ENCODE peak calls at places on chromosome 9, in eight cellular contexts. One of them, this sample, is unnamed.

GRCh38 chr9:128768581-128768980 is 3.1 kb downstream of the ZER1 start:
- DNase-seq in NCI-H2107: no peak
- DNase-seq in uterus: no peak
- DNase-seq in posterior cingulate gyrus: no peak
- DNase-seq in posterior vena cava: no peak
- DNase-seq in NCI-H2029: no peak
- DNase-seq in coronary artery: no peak
- DNase-seq in stimulated activated CD8-positive, alpha-beta memory T cell treated with anti-CD3 and anti-CD28 coated beads, Interleukin-4, amount 100 ng/mL, for 1 hour: no peak
- DNase-seq in this sample: no peak

GRCh38 chr9:19102181-19102630 is 498 bp downstream of the HAUS6 start:
- DNase-seq in NCI-H2107: no peak
- DNase-seq in uterus: peak; percentile 40
- DNase-seq in posterior cingulate gyrus: no peak
- DNase-seq in posterior vena cava: peak; percentile 84
- DNase-seq in NCI-H2029: no peak
- DNase-seq in coronary artery: no peak
- DNase-seq in stimulated activated CD8-positive, alpha-beta memory T cell treated with anti-CD3 and anti-CD28 coated beads, Interleukin-4, amount 100 ng/mL, for 1 hour: no peak
- DNase-seq in this sample: peak; percentile 17

GRCh38 chr9:7118653-7119052 is 360.9 kb downstream of the KDM4C start:
- DNase-seq in NCI-H2107: no peak
- DNase-seq in uterus: no peak
- DNase-seq in posterior cingulate gyrus: no peak
- DNase-seq in posterior vena cava: no peak
- DNase-seq in NCI-H2029: no peak
- DNase-seq in coronary artery: no peak
- DNase-seq in stimulated activated CD8-positive, alpha-beta memory T cell treated with anti-CD3 and anti-CD28 coated beads, Interleukin-4, amount 100 ng/mL, for 1 hour: no peak
- DNase-seq in this sample: peak; percentile 13

GRCh38 chr9:121172726-121173487 is 28.8 kb downstream of the RAB14 start:
- DNase-seq in NCI-H2107: no peak
- DNase-seq in uterus: no peak
- DNase-seq in posterior cingulate gyrus: no peak
- DNase-seq in posterior vena cava: no peak
- DNase-seq in NCI-H2029: no peak
- DNase-seq in coronary artery: no peak
- DNase-seq in stimulated activated CD8-positive, alpha-beta memory T cell treated with anti-CD3 and anti-CD28 coated beads, Interleukin-4, amount 100 ng/mL, for 1 hour: no peak
- DNase-seq in this sample: no peak

GRCh38 chr9:132756214-132756799 is 86.0 kb downstream of the GTF3C4 start:
- DNase-seq in NCI-H2107: no peak
- DNase-seq in uterus: no peak
- DNase-seq in posterior cingulate gyrus: no peak
- DNase-seq in posterior vena cava: peak; percentile 51
- DNase-seq in NCI-H2029: no peak
- DNase-seq in coronary artery: no peak
- DNase-seq in stimulated activated CD8-positive, alpha-beta memory T cell treated with anti-CD3 and anti-CD28 coated beads, Interleukin-4, amount 100 ng/mL, for 1 hour: no peak
- DNase-seq in this sample: no peak

GRCh38 chr9:97766092-97766491 is 69.0 kb upstream of the XPA start:
- DNase-seq in NCI-H2107: no peak
- DNase-seq in uterus: no peak
- DNase-seq in posterior cingulate gyrus: no peak
- DNase-seq in posterior vena cava: no peak
- DNase-seq in NCI-H2029: no peak
- DNase-seq in coronary artery: no peak
- DNase-seq in stimulated activated CD8-positive, alpha-beta memory T cell treated with anti-CD3 and anti-CD28 coated beads, Interleukin-4, amount 100 ng/mL, for 1 hour: no peak
- DNase-seq in this sample: no peak

GRCh38 chr9:88922091-88922490 is 69.2 kb upstream of the S1PR3 start:
- DNase-seq in NCI-H2107: no peak
- DNase-seq in uterus: no peak
- DNase-seq in posterior cingulate gyrus: no peak
- DNase-seq in posterior vena cava: no peak
- DNase-seq in NCI-H2029: no peak
- DNase-seq in coronary artery: no peak
- DNase-seq in stimulated activated CD8-positive, alpha-beta memory T cell treated with anti-CD3 and anti-CD28 coated beads, Interleukin-4, amount 100 ng/mL, for 1 hour: no peak
- DNase-seq in this sample: no peak

GRCh38 chr9:134186471-134187109 is 22.2 kb upstream of the RNU6ATAC start:
- DNase-seq in NCI-H2107: no peak
- DNase-seq in uterus: no peak
- DNase-seq in posterior cingulate gyrus: no peak
- DNase-seq in posterior vena cava: peak; percentile 72
- DNase-seq in NCI-H2029: no peak
- DNase-seq in coronary artery: peak; percentile 65
- DNase-seq in stimulated activated CD8-positive, alpha-beta memory T cell treated with anti-CD3 and anti-CD28 coated beads, Interleukin-4, amount 100 ng/mL, for 1 hour: no peak
- DNase-seq in this sample: no peak

GRCh38 chr9:83754383-83754977 is 46.7 kb upstream of the UBQLN1 start:
- DNase-seq in NCI-H2107: no peak
- DNase-seq in uterus: no peak
- DNase-seq in posterior cingulate gyrus: no peak
- DNase-seq in posterior vena cava: no peak
- DNase-seq in NCI-H2029: no peak
- DNase-seq in coronary artery: no peak
- DNase-seq in stimulated activated CD8-positive, alpha-beta memory T cell treated with anti-CD3 and anti-CD28 coated beads, Interleukin-4, amount 100 ng/mL, for 1 hour: no peak
- DNase-seq in this sample: no peak

GRCh38 chr9:77846957-77847574 is 184.5 kb downstream of the GNAQ start:
- DNase-seq in NCI-H2107: no peak
- DNase-seq in uterus: no peak
- DNase-seq in posterior cingulate gyrus: no peak
- DNase-seq in posterior vena cava: no peak
- DNase-seq in NCI-H2029: no peak
- DNase-seq in coronary artery: no peak
- DNase-seq in stimulated activated CD8-positive, alpha-beta memory T cell treated with anti-CD3 and anti-CD28 coated beads, Interleukin-4, amount 100 ng/mL, for 1 hour: no peak
- DNase-seq in this sample: no peak

GRCh38 chr9:113875917-113876805 is at the start of gene ZNF618:
- DNase-seq in NCI-H2107: no peak
- DNase-seq in uterus: no peak
- DNase-seq in posterior cingulate gyrus: no peak
- DNase-seq in posterior vena cava: no peak
- DNase-seq in NCI-H2029: peak; percentile 17
- DNase-seq in coronary artery: no peak
- DNase-seq in stimulated activated CD8-positive, alpha-beta memory T cell treated with anti-CD3 and anti-CD28 coated beads, Interleukin-4, amount 100 ng/mL, for 1 hour: no peak
- DNase-seq in this sample: no peak

GRCh38 chr9:134215709-134216448 is 51.5 kb upstream of the RNU6ATAC start:
- DNase-seq in NCI-H2107: no peak
- DNase-seq in uterus: no peak
- DNase-seq in posterior cingulate gyrus: peak; percentile 71
- DNase-seq in posterior vena cava: peak; percentile 71
- DNase-seq in NCI-H2029: no peak
- DNase-seq in coronary artery: no peak
- DNase-seq in stimulated activated CD8-positive, alpha-beta memory T cell treated with anti-CD3 and anti-CD28 coated beads, Interleukin-4, amount 100 ng/mL, for 1 hour: no peak
- DNase-seq in this sample: peak; percentile 17

GRCh38 chr9:136145580-136145979 is 26.9 kb upstream of the TMEM250 start:
- DNase-seq in NCI-H2107: no peak
- DNase-seq in uterus: no peak
- DNase-seq in posterior cingulate gyrus: no peak
- DNase-seq in posterior vena cava: no peak
- DNase-seq in NCI-H2029: no peak
- DNase-seq in coronary artery: no peak
- DNase-seq in stimulated activated CD8-positive, alpha-beta memory T cell treated with anti-CD3 and anti-CD28 coated beads, Interleukin-4, amount 100 ng/mL, for 1 hour: no peak
- DNase-seq in this sample: no peak

GRCh38 chr9:2234371-2234893 is 219.3 kb downstream of the SMARCA2 start:
- DNase-seq in NCI-H2107: peak; percentile 72
- DNase-seq in uterus: peak; percentile 39
- DNase-seq in posterior cingulate gyrus: no peak
- DNase-seq in posterior vena cava: no peak
- DNase-seq in NCI-H2029: no peak
- DNase-seq in coronary artery: no peak
- DNase-seq in stimulated activated CD8-positive, alpha-beta memory T cell treated with anti-CD3 and anti-CD28 coated beads, Interleukin-4, amount 100 ng/mL, for 1 hour: no peak
- DNase-seq in this sample: peak; percentile 74

GRCh38 chr9:81103597-81104471 is 585.5 kb downstream of the TLE1 start:
- DNase-seq in NCI-H2107: no peak
- DNase-seq in uterus: no peak
- DNase-seq in posterior cingulate gyrus: no peak
- DNase-seq in posterior vena cava: no peak
- DNase-seq in NCI-H2029: no peak
- DNase-seq in coronary artery: no peak
- DNase-seq in stimulated activated CD8-positive, alpha-beta memory T cell treated with anti-CD3 and anti-CD28 coated beads, Interleukin-4, amount 100 ng/mL, for 1 hour: no peak
- DNase-seq in this sample: no peak

GRCh38 chr9:133935328-133936040 is 56.6 kb downstream of the VAV2 start:
- DNase-seq in NCI-H2107: no peak
- DNase-seq in uterus: peak; percentile 62
- DNase-seq in posterior cingulate gyrus: peak; percentile 31
- DNase-seq in posterior vena cava: peak; percentile 90
- DNase-seq in NCI-H2029: peak; percentile 29
- DNase-seq in coronary artery: no peak
- DNase-seq in stimulated activated CD8-positive, alpha-beta memory T cell treated with anti-CD3 and anti-CD28 coated beads, Interleukin-4, amount 100 ng/mL, for 1 hour: no peak
- DNase-seq in this sample: peak; percentile 80

GRCh38 chr9:98848450-98849149 is 41.1 kb downstream of the GALNT12 start:
- DNase-seq in NCI-H2107: peak; percentile 31
- DNase-seq in uterus: peak; percentile 91
- DNase-seq in posterior cingulate gyrus: peak; percentile 95
- DNase-seq in posterior vena cava: peak; percentile 97
- DNase-seq in NCI-H2029: peak; percentile 94
- DNase-seq in coronary artery: peak; percentile 88
- DNase-seq in stimulated activated CD8-positive, alpha-beta memory T cell treated with anti-CD3 and anti-CD28 coated beads, Interleukin-4, amount 100 ng/mL, for 1 hour: peak; percentile 50
- DNase-seq in this sample: peak; percentile 92

GRCh38 chr9:91116226-91116625 is 245.5 kb downstream of the AUH start:
- DNase-seq in NCI-H2107: no peak
- DNase-seq in uterus: no peak
- DNase-seq in posterior cingulate gyrus: no peak
- DNase-seq in posterior vena cava: no peak
- DNase-seq in NCI-H2029: no peak
- DNase-seq in coronary artery: no peak
- DNase-seq in stimulated activated CD8-positive, alpha-beta memory T cell treated with anti-CD3 and anti-CD28 coated beads, Interleukin-4, amount 100 ng/mL, for 1 hour: no peak
- DNase-seq in this sample: no peak

GRCh38 chr9:5586391-5586802 is 42.5 kb upstream of the RIC1 start:
- DNase-seq in NCI-H2107: no peak
- DNase-seq in uterus: no peak
- DNase-seq in posterior cingulate gyrus: no peak
- DNase-seq in posterior vena cava: no peak
- DNase-seq in NCI-H2029: no peak
- DNase-seq in coronary artery: no peak
- DNase-seq in stimulated activated CD8-positive, alpha-beta memory T cell treated with anti-CD3 and anti-CD28 coated beads, Interleukin-4, amount 100 ng/mL, for 1 hour: no peak
- DNase-seq in this sample: peak; percentile 71

GRCh38 chr9:109108318-109108717 is 11.4 kb downstream of the TMEM245 start:
- DNase-seq in NCI-H2107: no peak
- DNase-seq in uterus: no peak
- DNase-seq in posterior cingulate gyrus: no peak
- DNase-seq in posterior vena cava: no peak
- DNase-seq in NCI-H2029: peak; percentile 13
- DNase-seq in coronary artery: no peak
- DNase-seq in stimulated activated CD8-positive, alpha-beta memory T cell treated with anti-CD3 and anti-CD28 coated beads, Interleukin-4, amount 100 ng/mL, for 1 hour: no peak
- DNase-seq in this sample: peak; percentile 56

GRCh38 chr9:110049699-110050450 is 158.1 kb downstream of the C9orf152 start:
- DNase-seq in NCI-H2107: no peak
- DNase-seq in uterus: peak; percentile 31
- DNase-seq in posterior cingulate gyrus: no peak
- DNase-seq in posterior vena cava: peak; percentile 84
- DNase-seq in NCI-H2029: no peak
- DNase-seq in coronary artery: no peak
- DNase-seq in stimulated activated CD8-positive, alpha-beta memory T cell treated with anti-CD3 and anti-CD28 coated beads, Interleukin-4, amount 100 ng/mL, for 1 hour: no peak
- DNase-seq in this sample: peak; percentile 33

GRCh38 chr9:8877753-8878494 is 1078.3 kb upstream of the DMAC1 start:
- DNase-seq in NCI-H2107: no peak
- DNase-seq in uterus: no peak
- DNase-seq in posterior cingulate gyrus: no peak
- DNase-seq in posterior vena cava: no peak
- DNase-seq in NCI-H2029: no peak
- DNase-seq in coronary artery: no peak
- DNase-seq in stimulated activated CD8-positive, alpha-beta memory T cell treated with anti-CD3 and anti-CD28 coated beads, Interleukin-4, amount 100 ng/mL, for 1 hour: no peak
- DNase-seq in this sample: no peak

GRCh38 chr9:75588808-75589207 is 301.7 kb upstream of the PCSK5 start:
- DNase-seq in NCI-H2107: no peak
- DNase-seq in uterus: no peak
- DNase-seq in posterior cingulate gyrus: no peak
- DNase-seq in posterior vena cava: no peak
- DNase-seq in NCI-H2029: no peak
- DNase-seq in coronary artery: no peak
- DNase-seq in stimulated activated CD8-positive, alpha-beta memory T cell treated with anti-CD3 and anti-CD28 coated beads, Interleukin-4, amount 100 ng/mL, for 1 hour: no peak
- DNase-seq in this sample: no peak

GRCh38 chr9:81264516-81264915 is 424.8 kb downstream of the TLE1 start:
- DNase-seq in NCI-H2107: no peak
- DNase-seq in uterus: no peak
- DNase-seq in posterior cingulate gyrus: no peak
- DNase-seq in posterior vena cava: no peak
- DNase-seq in NCI-H2029: no peak
- DNase-seq in coronary artery: no peak
- DNase-seq in stimulated activated CD8-positive, alpha-beta memory T cell treated with anti-CD3 and anti-CD28 coated beads, Interleukin-4, amount 100 ng/mL, for 1 hour: no peak
- DNase-seq in this sample: peak; percentile 50

GRCh38 chr9:36897476-36897875 is 136.6 kb downstream of the PAX5 start:
- DNase-seq in NCI-H2107: no peak
- DNase-seq in uterus: no peak
- DNase-seq in posterior cingulate gyrus: no peak
- DNase-seq in posterior vena cava: no peak
- DNase-seq in NCI-H2029: no peak
- DNase-seq in coronary artery: no peak
- DNase-seq in stimulated activated CD8-positive, alpha-beta memory T cell treated with anti-CD3 and anti-CD28 coated beads, Interleukin-4, amount 100 ng/mL, for 1 hour: no peak
- DNase-seq in this sample: no peak

GRCh38 chr9:98607152-98607551 is 101.6 kb downstream of the GABBR2 start:
- DNase-seq in NCI-H2107: no peak
- DNase-seq in uterus: no peak
- DNase-seq in posterior cingulate gyrus: no peak
- DNase-seq in posterior vena cava: no peak
- DNase-seq in NCI-H2029: no peak
- DNase-seq in coronary artery: no peak
- DNase-seq in stimulated activated CD8-positive, alpha-beta memory T cell treated with anti-CD3 and anti-CD28 coated beads, Interleukin-4, amount 100 ng/mL, for 1 hour: no peak
- DNase-seq in this sample: peak; percentile 61

GRCh38 chr9:98378206-98379193 is 123.1 kb upstream of the TBC1D2 start:
- DNase-seq in NCI-H2107: no peak
- DNase-seq in uterus: no peak
- DNase-seq in posterior cingulate gyrus: no peak
- DNase-seq in posterior vena cava: no peak
- DNase-seq in NCI-H2029: no peak
- DNase-seq in coronary artery: no peak
- DNase-seq in stimulated activated CD8-positive, alpha-beta memory T cell treated with anti-CD3 and anti-CD28 coated beads, Interleukin-4, amount 100 ng/mL, for 1 hour: no peak
- DNase-seq in this sample: peak; percentile 46

GRCh38 chr9:78035369-78035993 is 3.9 kb upstream of the GNAQ start:
- DNase-seq in NCI-H2107: peak; percentile 30
- DNase-seq in uterus: peak; percentile 77
- DNase-seq in posterior cingulate gyrus: peak; percentile 45
- DNase-seq in posterior vena cava: no peak
- DNase-seq in NCI-H2029: peak; percentile 77
- DNase-seq in coronary artery: no peak
- DNase-seq in stimulated activated CD8-positive, alpha-beta memory T cell treated with anti-CD3 and anti-CD28 coated beads, Interleukin-4, amount 100 ng/mL, for 1 hour: peak; percentile 25
- DNase-seq in this sample: peak; percentile 76

GRCh38 chr9:126391713-126392661 is 65.4 kb downstream of the MVB12B start:
- DNase-seq in NCI-H2107: no peak
- DNase-seq in uterus: no peak
- DNase-seq in posterior cingulate gyrus: no peak
- DNase-seq in posterior vena cava: no peak
- DNase-seq in NCI-H2029: no peak
- DNase-seq in coronary artery: no peak
- DNase-seq in stimulated activated CD8-positive, alpha-beta memory T cell treated with anti-CD3 and anti-CD28 coated beads, Interleukin-4, amount 100 ng/mL, for 1 hour: no peak
- DNase-seq in this sample: no peak

GRCh38 chr9:129141066-129142041 is 30.1 kb downstream of the PTPA start:
- DNase-seq in NCI-H2107: peak; percentile 15
- DNase-seq in uterus: peak; percentile 84
- DNase-seq in posterior cingulate gyrus: no peak
- DNase-seq in posterior vena cava: no peak
- DNase-seq in NCI-H2029: no peak
- DNase-seq in coronary artery: peak; percentile 94
- DNase-seq in stimulated activated CD8-positive, alpha-beta memory T cell treated with anti-CD3 and anti-CD28 coated beads, Interleukin-4, amount 100 ng/mL, for 1 hour: no peak
- DNase-seq in this sample: peak; percentile 93

GRCh38 chr9:2336055-2336454 is 285.5 kb upstream of the VLDLR start:
- DNase-seq in NCI-H2107: no peak
- DNase-seq in uterus: no peak
- DNase-seq in posterior cingulate gyrus: no peak
- DNase-seq in posterior vena cava: no peak
- DNase-seq in NCI-H2029: no peak
- DNase-seq in coronary artery: no peak
- DNase-seq in stimulated activated CD8-positive, alpha-beta memory T cell treated with anti-CD3 and anti-CD28 coated beads, Interleukin-4, amount 100 ng/mL, for 1 hour: no peak
- DNase-seq in this sample: peak; percentile 22

GRCh38 chr9:32376295-32376694 is 8.1 kb upstream of the ACO1 start:
- DNase-seq in NCI-H2107: no peak
- DNase-seq in uterus: no peak
- DNase-seq in posterior cingulate gyrus: no peak
- DNase-seq in posterior vena cava: no peak
- DNase-seq in NCI-H2029: no peak
- DNase-seq in coronary artery: no peak
- DNase-seq in stimulated activated CD8-positive, alpha-beta memory T cell treated with anti-CD3 and anti-CD28 coated beads, Interleukin-4, amount 100 ng/mL, for 1 hour: no peak
- DNase-seq in this sample: no peak

GRCh38 chr9:93079371-93079770 is 16.6 kb upstream of the CARD19 start:
- DNase-seq in NCI-H2107: no peak
- DNase-seq in uterus: peak; percentile 11
- DNase-seq in posterior cingulate gyrus: no peak
- DNase-seq in posterior vena cava: peak; percentile 73
- DNase-seq in NCI-H2029: no peak
- DNase-seq in coronary artery: peak; percentile 57
- DNase-seq in stimulated activated CD8-positive, alpha-beta memory T cell treated with anti-CD3 and anti-CD28 coated beads, Interleukin-4, amount 100 ng/mL, for 1 hour: no peak
- DNase-seq in this sample: no peak

GRCh38 chr9:133184971-133185370 is 21.3 kb upstream of the GBGT1 start:
- DNase-seq in NCI-H2107: no peak
- DNase-seq in uterus: peak; percentile 46
- DNase-seq in posterior cingulate gyrus: peak; percentile 45
- DNase-seq in posterior vena cava: no peak
- DNase-seq in NCI-H2029: peak; percentile 66
- DNase-seq in coronary artery: no peak
- DNase-seq in stimulated activated CD8-positive, alpha-beta memory T cell treated with anti-CD3 and anti-CD28 coated beads, Interleukin-4, amount 100 ng/mL, for 1 hour: no peak
- DNase-seq in this sample: peak; percentile 79

This sample was measured in amniotic epithelial cell.